ENCODE peak calls at places on chromosome X, in ten cellular contexts. T, V, G, U, S, N, P, Y, I and J are unnamed samples.

GRCh38 chrX:44898411-44899221 is 25.6 kb downstream of the KDM6A start:
- DNase-seq in T (peak; percentile 46), V (no peak), G (no peak), U (no peak), S (no peak), N (no peak), P (peak; percentile 26), Y (no peak), I (no peak), J (no peak)

GRCh38 chrX:118286066-118286758 is 59.7 kb upstream of the WDR44 start:
- DNase-seq in T (peak; percentile 38), V (no peak), G (no peak), U (no peak), S (no peak), N (no peak), P (no peak), Y (no peak), I (no peak), J (no peak)

GRCh38 chrX:9221714-9222113 is 187.8 kb upstream of the FAM9B start:
- DNase-seq in T (no peak), V (no peak), G (no peak), U (no peak), S (no peak), N (no peak), P (no peak), Y (no peak), I (no peak), J (no peak)

GRCh38 chrX:64204701-64205440 is 637 bp downstream of the AMER1 start:
- DNase-seq in T (peak; percentile 17), V (peak; percentile 54), G (peak; percentile 26), U (peak; percentile 44), S (peak; percentile 60), N (no peak), P (peak; percentile 51), Y (peak; percentile 27), I (peak; percentile 69), J (peak; percentile 6)

GRCh38 chrX:51614353-51614752 is 4.4 kb downstream of the CENPVL3 start:
- DNase-seq in T (peak; percentile 35), V (no peak), G (peak; percentile 59), U (peak; percentile 56), S (no peak), N (no peak), P (no peak), Y (peak; percentile 13), I (no peak), J (peak; percentile 1)

GRCh38 chrX:9019151-9019550 is 14.8 kb downstream of the FAM9B start:
- DNase-seq in T (no peak), V (no peak), G (peak; percentile 71), U (no peak), S (no peak), N (peak; percentile 22), P (no peak), Y (no peak), I (no peak), J (no peak)

GRCh38 chrX:13377537-13377936 is 57.7 kb upstream of the ATXN3L start:
- DNase-seq in T (peak; percentile 95), V (no peak), G (peak; percentile 97), U (no peak), S (no peak), N (peak; percentile 76), P (no peak), Y (no peak), I (no peak), J (no peak)

GRCh38 chrX:103791233-103791632 is 14.6 kb downstream of the PLP1 start:
- DNase-seq in T (no peak), V (no peak), G (no peak), U (peak; percentile 24), S (no peak), N (no peak), P (no peak), Y (no peak), I (no peak), J (no peak)

GRCh38 chrX:49999048-49999447 is 76.7 kb downstream of the CLCN5 start:
- DNase-seq in T (no peak), V (no peak), G (peak; percentile 55), U (no peak), S (no peak), N (no peak), P (no peak), Y (no peak), I (no peak), J (no peak)

GRCh38 chrX:49139713-49140112 is 16.2 kb upstream of the GPKOW start:
- DNase-seq in T (no peak), V (no peak), G (no peak), U (no peak), S (no peak), N (no peak), P (no peak), Y (no peak), I (no peak), J (no peak)

GRCh38 chrX:49106930-49107329 is 16.6 kb downstream of the GPKOW start:
- DNase-seq in T (peak; percentile 26), V (no peak), G (peak; percentile 56), U (peak; percentile 47), S (peak; percentile 47), N (no peak), P (no peak), Y (no peak), I (no peak), J (peak; percentile 6)

GRCh38 chrX:96753230-96753629 is 68.6 kb downstream of the DIAPH2 start:
- DNase-seq in T (no peak), V (no peak), G (no peak), U (no peak), S (no peak), N (no peak), P (no peak), Y (no peak), I (no peak), J (no peak)
- TF ChIP-seq CTCF in T (no peak), V (no peak), G (no peak), U (no peak), S (no peak), N (no peak), P (no peak), Y (no peak), I (no peak), J (no peak)

GRCh38 chrX:102155806-102156179 is at the start of gene BEX5:
- DNase-seq in T (no peak), V (peak; percentile 63), G (peak; percentile 1), U (peak; percentile 54), S (peak; percentile 67), N (no peak), P (peak; percentile 6), Y (peak; percentile 12), I (peak; percentile 78), J (peak; percentile 29)

GRCh38 chrX:102154900-102155805 is 624 bp downstream of the BEX5 start:
- DNase-seq in T (no peak), V (no peak), G (no peak), U (peak; percentile 1), S (no peak), N (no peak), P (no peak), Y (no peak), I (no peak), J (no peak)

GRCh38 chrX:102154218-102154860 is 1.4 kb downstream of the BEX5 start:
- DNase-seq in T (no peak), V (no peak), G (no peak), U (peak; percentile 31), S (peak; percentile 48), N (no peak), P (no peak), Y (no peak), I (no peak), J (peak; percentile 2)
- TF ChIP-seq CTCF in T (no peak), V (peak; percentile 21), G (peak; percentile 2), U (peak; percentile 46), S (peak; percentile 49), N (peak; percentile 1), P (peak; percentile 41), Y (no peak), I (peak; percentile 29), J (peak; percentile 53)

GRCh38 chrX:115679460-115679859 is 118.5 kb downstream of the PLS3 start:
- DNase-seq in T (peak; percentile 9), V (no peak), G (peak; percentile 25), U (peak; percentile 54), S (no peak), N (no peak), P (no peak), Y (peak; percentile 24), I (no peak), J (no peak)
- TF ChIP-seq CTCF in T (peak; percentile 48), V (peak; percentile 35), G (peak; percentile 55), U (peak; percentile 57), S (no peak), N (peak; percentile 41), P (peak; percentile 16), Y (peak; percentile 22), I (peak; percentile 32), J (peak; percentile 69)

DNA sequence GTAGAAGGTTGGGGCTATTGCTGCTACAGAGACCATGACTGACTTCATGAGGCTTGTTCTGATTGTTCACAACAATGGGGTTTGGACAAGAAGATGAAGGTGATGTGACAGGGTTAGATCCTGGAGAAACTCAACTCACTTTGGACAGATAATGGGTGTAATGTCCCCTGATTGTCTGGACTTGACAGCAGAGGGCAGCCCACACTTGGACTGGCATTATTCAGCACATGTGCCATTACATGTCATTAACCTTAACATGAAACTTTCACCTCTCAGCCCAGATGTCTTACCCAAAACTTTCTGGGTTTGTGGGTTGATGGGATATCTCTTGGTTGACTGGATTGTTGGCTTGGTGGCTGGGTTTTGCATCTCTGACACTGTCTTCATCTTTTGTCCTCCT is 101.5 kb downstream of the MXRA5 start:
- DNase-seq in T (no peak), V (no peak), G (no peak), U (no peak), S (no peak), N (no peak), P (no peak), Y (peak; percentile 4), I (no peak), J (no peak)
- TF ChIP-seq CTCF in T (no peak), V (no peak), G (peak; percentile 16), U (no peak), S (no peak), N (no peak), P (no peak), Y (no peak), I (no peak), J (no peak)

DNA sequence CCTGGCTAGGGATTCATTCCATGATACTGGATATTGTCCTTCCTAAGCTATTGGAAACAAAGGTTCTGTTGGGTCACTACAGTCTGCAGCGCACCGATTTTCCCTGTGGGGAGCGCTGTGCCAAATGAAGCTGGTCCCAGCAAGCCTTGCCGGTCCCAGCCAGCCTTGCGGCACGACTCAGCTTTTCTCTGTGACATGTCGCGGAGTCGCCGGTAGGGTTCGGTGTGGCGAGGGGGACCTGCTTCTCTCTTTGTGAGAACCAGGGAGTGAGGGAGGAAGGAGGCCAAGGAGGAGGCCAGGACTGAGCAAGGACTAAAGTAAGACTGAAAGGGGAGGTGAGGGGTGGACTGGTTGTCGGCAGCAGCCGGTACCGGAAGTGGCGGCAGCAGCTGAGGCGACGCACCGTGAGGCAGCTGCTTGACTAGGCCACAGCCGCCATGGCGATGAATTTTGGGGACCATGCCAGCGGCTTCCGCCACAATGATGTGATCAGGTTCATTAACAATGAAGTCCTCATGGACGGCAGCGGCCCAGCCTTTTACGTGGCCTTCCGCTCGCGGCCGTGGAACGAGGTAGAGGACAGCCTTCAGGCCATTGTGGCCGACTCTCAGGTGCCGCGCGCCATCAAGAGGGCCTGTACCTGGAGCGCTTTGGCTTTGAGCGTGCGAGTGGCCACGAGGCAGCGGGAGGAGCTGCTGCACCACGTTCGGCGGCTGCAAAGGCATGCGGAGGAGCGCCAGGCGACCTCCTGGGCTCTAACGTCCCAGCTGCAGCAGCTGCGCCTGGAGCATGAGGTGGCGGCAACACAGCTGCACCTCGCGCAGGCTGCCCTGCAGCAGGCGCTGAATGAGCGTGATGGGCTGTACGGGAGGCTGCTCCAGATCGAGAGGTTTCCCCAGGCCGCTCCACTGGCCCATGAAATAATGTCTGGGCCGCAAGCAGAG is at the start of gene TEX13D:
- DNase-seq in T (no peak), V (no peak), G (no peak), U (no peak), S (no peak), N (no peak), P (no peak), Y (no peak), I (no peak), J (no peak)
- TF ChIP-seq CTCF in T (no peak), V (no peak), G (no peak), U (no peak), S (no peak), N (no peak), P (no peak), Y (no peak), I (no peak), J (no peak)